ENCODE peak calls at places on chromosomes 1 and 21, in five cellular contexts. One of them, this sample, is unnamed. For H3K27me3, the result is how much of the 10 kb centered on the place peaks cover.

GRCh38 chr1:8197493-8198282 is 120.2 kb upstream of the SLC45A1 start:
- DNase-seq in IMR-90: peak
- DNase-seq in H9: no peak
- DNase-seq in fibroblast of lung: peak
- DNase-seq in SK-N-SH: no peak
- DNase-seq in this sample: peak

GRCh38 chr1:184685116-184685515 is 69.5 kb downstream of the EDEM3 start:
- DNase-seq in IMR-90: no peak
- DNase-seq in H9: no peak
- DNase-seq in fibroblast of lung: no peak
- DNase-seq in SK-N-SH: no peak
- DNase-seq in this sample: no peak

GRCh38 chr1:56068908-56069307 is 510.5 kb downstream of the PLPP3 start:
- DNase-seq in IMR-90: peak
- DNase-seq in H9: no peak
- DNase-seq in fibroblast of lung: no peak
- DNase-seq in SK-N-SH: no peak
- DNase-seq in this sample: peak

GRCh38 chr1:230682882-230683610 is 30.9 kb downstream of the AGT start:
- DNase-seq in IMR-90: peak
- DNase-seq in H9: no peak
- DNase-seq in fibroblast of lung: peak
- DNase-seq in SK-N-SH: no peak
- DNase-seq in this sample: peak

GRCh38 chr1:248862695-248863010 is 3.8 kb upstream of the ZNF692 start:
- DNase-seq in IMR-90: no peak
- DNase-seq in H9: no peak
- DNase-seq in fibroblast of lung: no peak
- DNase-seq in SK-N-SH: no peak
- DNase-seq in this sample: no peak

GRCh38 chr1:198794498-198794897 is 155.7 kb downstream of the PTPRC start:
- DNase-seq in IMR-90: peak
- DNase-seq in H9: no peak
- DNase-seq in fibroblast of lung: peak
- DNase-seq in SK-N-SH: no peak
- DNase-seq in this sample: peak

GRCh38 chr1:6134741-6135510 is 45.2 kb downstream of the CHD5 start:
- DNase-seq in IMR-90: no peak
- DNase-seq in H9: no peak
- DNase-seq in fibroblast of lung: no peak
- DNase-seq in SK-N-SH: no peak
- DNase-seq in this sample: no peak

GRCh38 chr1:15196069-15196468 is 42.5 kb downstream of the TMEM51 start:
- DNase-seq in IMR-90: no peak
- DNase-seq in H9: no peak
- DNase-seq in fibroblast of lung: no peak
- DNase-seq in SK-N-SH: no peak
- DNase-seq in this sample: no peak

GRCh38 chr1:199202331-199202730 is 563.5 kb downstream of the PTPRC start:
- DNase-seq in IMR-90: no peak
- DNase-seq in H9: no peak
- DNase-seq in fibroblast of lung: no peak
- DNase-seq in SK-N-SH: no peak
- DNase-seq in this sample: no peak

GRCh38 chr1:20530901-20531300 is 21.5 kb upstream of the FAM43B start:
- DNase-seq in IMR-90: no peak
- DNase-seq in H9: no peak
- DNase-seq in fibroblast of lung: no peak
- DNase-seq in SK-N-SH: no peak
- DNase-seq in this sample: peak

GRCh38 chr1:9260086-9260766 is 25.7 kb downstream of the H6PD start:
- DNase-seq in IMR-90: no peak
- DNase-seq in H9: no peak
- DNase-seq in fibroblast of lung: no peak
- DNase-seq in SK-N-SH: no peak
- DNase-seq in this sample: no peak

DNA sequence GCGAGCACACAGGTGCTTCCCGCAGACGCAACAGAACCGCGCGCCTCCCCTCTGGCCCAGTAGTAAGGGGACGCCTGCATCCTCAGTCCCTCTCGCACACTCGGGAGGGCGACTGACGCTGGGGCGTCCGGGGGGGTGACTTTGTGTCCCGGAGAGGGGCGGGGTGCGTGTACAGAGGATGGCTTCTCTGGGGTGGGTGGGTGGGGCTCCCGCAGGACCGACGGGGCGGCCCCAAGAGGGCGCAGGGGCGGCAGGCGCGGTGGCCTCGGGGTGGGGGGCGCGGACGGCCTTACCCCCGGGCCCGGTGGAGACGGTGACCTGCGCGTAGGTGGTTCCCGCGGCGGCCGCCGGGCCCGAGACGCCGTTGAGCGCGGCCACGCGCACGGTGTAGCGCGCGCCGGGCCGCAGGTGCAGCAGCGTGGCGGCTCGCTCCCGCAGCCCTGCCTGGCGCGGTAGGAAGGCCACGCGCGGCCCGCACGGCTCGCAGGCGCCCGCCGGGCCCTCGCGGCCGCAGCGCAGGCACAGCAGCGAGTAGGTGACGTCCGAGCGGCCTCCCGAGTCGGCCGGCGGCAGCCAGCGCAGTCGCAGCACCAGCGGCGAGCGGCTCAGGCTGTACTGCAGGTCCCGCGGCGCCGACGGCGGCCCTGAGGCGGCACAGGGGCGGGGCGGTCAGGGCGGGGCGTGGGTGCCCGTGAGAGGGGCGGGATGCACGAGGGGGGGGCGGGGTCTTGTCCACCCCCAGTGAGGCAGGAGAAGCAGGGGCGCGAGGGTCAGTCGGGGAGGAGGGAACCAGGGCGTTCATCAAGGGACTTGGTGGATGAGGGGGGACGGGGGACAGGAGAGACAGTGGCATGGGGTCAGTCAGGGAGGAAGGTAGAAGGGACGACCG is 12.1 kb downstream of the EPHA10 start:
- DNase-seq in IMR-90: no peak
- DNase-seq in H9: peak
- DNase-seq in fibroblast of lung: no peak
- DNase-seq in SK-N-SH: peak
- DNase-seq in this sample: no peak
- H3K27me3 ChIP-seq in IMR-90: under half
- H3K27me3 ChIP-seq in H9: under half
- H3K27me3 ChIP-seq in fibroblast of lung: under half
- H3K27me3 ChIP-seq in SK-N-SH: under half
- H3K27me3 ChIP-seq in this sample: under half

GRCh38 chr1:26831546-26832248 is 5.2 kb downstream of the ZDHHC18 start:
- DNase-seq in IMR-90: no peak
- DNase-seq in H9: no peak
- DNase-seq in fibroblast of lung: peak
- DNase-seq in SK-N-SH: no peak
- DNase-seq in this sample: no peak
- H3K27ac ChIP-seq in IMR-90: no peak
- H3K27ac ChIP-seq in H9: no peak
- H3K27ac ChIP-seq in fibroblast of lung: no peak
- H3K27ac ChIP-seq in SK-N-SH: no peak
- H3K27ac ChIP-seq in this sample: no peak

GRCh38 chr1:82565146-82565545 is 764.4 kb downstream of the ADGRL2 start:
- DNase-seq in IMR-90: peak
- DNase-seq in H9: peak
- DNase-seq in fibroblast of lung: peak
- DNase-seq in SK-N-SH: no peak
- DNase-seq in this sample: peak

GRCh38 chr1:82567308-82567707 is 766.6 kb downstream of the ADGRL2 start:
- DNase-seq in IMR-90: no peak
- DNase-seq in H9: no peak
- DNase-seq in fibroblast of lung: no peak
- DNase-seq in SK-N-SH: no peak
- DNase-seq in this sample: no peak

GRCh38 chr1:82562448-82562847 is 761.7 kb downstream of the ADGRL2 start:
- DNase-seq in IMR-90: no peak
- DNase-seq in H9: no peak
- DNase-seq in fibroblast of lung: no peak
- DNase-seq in SK-N-SH: no peak
- DNase-seq in this sample: no peak

GRCh38 chr1:82565546-82565945 is 764.8 kb downstream of the ADGRL2 start:
- DNase-seq in IMR-90: peak
- DNase-seq in H9: no peak
- DNase-seq in fibroblast of lung: peak
- DNase-seq in SK-N-SH: no peak
- DNase-seq in this sample: peak

DNA sequence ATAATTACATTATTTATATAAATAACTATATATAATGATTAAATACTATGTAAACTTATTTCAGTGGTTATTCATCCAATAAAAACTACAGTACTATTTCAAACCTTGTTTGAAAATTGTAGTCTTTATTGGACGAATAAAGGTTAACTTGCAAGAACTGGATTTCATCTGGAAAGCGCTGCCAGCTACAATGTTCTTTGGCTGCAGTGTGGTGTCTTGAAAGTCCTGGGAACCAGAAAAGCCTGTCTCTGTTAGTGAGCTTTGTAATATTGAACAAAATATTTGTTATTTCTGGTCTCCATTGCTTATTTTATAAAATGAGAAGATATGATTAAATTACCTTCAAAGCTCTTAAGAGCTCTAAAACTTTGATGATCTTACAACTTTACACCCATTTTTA is 763.6 kb downstream of the ADGRL2 start:
- DNase-seq in IMR-90: no peak
- DNase-seq in H9: no peak
- DNase-seq in fibroblast of lung: no peak
- DNase-seq in SK-N-SH: no peak
- DNase-seq in this sample: no peak
- H3K9ac ChIP-seq in IMR-90: no peak
- H3K9ac ChIP-seq in H9: no peak
- H3K9ac ChIP-seq in fibroblast of lung: no peak
- H3K9ac ChIP-seq in SK-N-SH: no peak
- H3K9ac ChIP-seq in this sample: no peak

GRCh38 chr1:213977486-213977842 is 10.3 kb upstream of the PROX1 start:
- DNase-seq in IMR-90: no peak
- DNase-seq in H9: no peak
- DNase-seq in fibroblast of lung: no peak
- DNase-seq in SK-N-SH: no peak
- DNase-seq in this sample: no peak

GRCh38 chr1:213977909-213978308 is 9.9 kb upstream of the PROX1 start:
- DNase-seq in IMR-90: no peak
- DNase-seq in H9: no peak
- DNase-seq in fibroblast of lung: no peak
- DNase-seq in SK-N-SH: no peak
- DNase-seq in this sample: no peak

GRCh38 chr1:213982515-213982813 is 5.3 kb upstream of the PROX1 start:
- DNase-seq in IMR-90: no peak
- DNase-seq in H9: no peak
- DNase-seq in fibroblast of lung: no peak
- DNase-seq in SK-N-SH: no peak
- DNase-seq in this sample: no peak

GRCh38 chr1:213980906-213981305 is 6.9 kb upstream of the PROX1 start:
- DNase-seq in IMR-90: no peak
- DNase-seq in H9: no peak
- DNase-seq in fibroblast of lung: no peak
- DNase-seq in SK-N-SH: no peak
- DNase-seq in this sample: no peak

DNA sequence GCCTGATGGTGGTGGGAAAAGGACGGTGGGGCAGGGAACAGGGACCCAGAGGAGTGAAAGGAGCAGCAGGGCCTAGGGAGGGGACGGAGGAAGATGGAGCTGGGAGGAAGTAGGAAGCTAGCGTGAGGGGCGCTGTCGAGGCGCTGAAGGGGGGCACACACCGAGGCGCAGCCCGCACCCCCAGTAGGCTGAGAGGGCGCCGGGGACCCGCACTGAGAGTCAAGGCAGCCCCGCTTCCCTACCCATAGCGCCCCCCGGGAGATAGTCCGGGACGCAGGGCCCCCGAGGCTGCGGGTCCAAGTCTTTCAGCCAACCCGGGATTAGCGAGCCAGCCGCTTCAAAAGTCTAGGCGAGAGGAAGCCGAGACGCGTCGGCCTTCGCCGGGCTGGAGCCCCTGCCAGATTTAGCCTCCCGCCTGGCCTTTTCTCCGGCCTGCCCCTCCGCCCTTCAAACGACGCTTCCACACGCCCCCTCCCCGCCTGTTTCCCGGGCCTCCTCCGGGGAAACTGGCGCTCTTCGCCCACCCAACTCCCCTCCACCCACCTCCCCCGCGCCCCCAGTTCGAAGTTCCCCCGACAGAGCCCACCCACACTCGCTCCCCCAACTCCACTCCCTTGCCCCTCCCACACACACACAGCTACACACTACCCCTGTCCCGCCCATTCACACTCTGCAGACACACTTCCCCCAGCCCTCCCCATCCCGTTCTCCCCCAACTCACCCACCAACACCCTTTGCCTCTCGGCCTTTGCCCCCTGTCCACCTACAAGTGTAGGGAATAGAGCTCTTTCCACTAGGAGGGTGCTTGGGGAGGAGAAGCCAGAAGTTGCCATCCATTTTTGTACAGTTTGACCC is 7.8 kb upstream of the PROX1 start:
- DNase-seq in IMR-90: no peak
- DNase-seq in H9: peak
- DNase-seq in fibroblast of lung: no peak
- DNase-seq in SK-N-SH: no peak
- DNase-seq in this sample: no peak
- H3K27me3 ChIP-seq in IMR-90: half or more
- H3K27me3 ChIP-seq in H9: half or more
- H3K27me3 ChIP-seq in fibroblast of lung: under half
- H3K27me3 ChIP-seq in SK-N-SH: under half
- H3K27me3 ChIP-seq in this sample: under half

GRCh38 chr1:10897321-10897980 is 101.0 kb upstream of the CASZ1 start:
- DNase-seq in IMR-90: no peak
- DNase-seq in H9: no peak
- DNase-seq in fibroblast of lung: no peak
- DNase-seq in SK-N-SH: no peak
- DNase-seq in this sample: peak
- H3K27ac ChIP-seq in IMR-90: no peak
- H3K27ac ChIP-seq in H9: no peak
- H3K27ac ChIP-seq in fibroblast of lung: no peak
- H3K27ac ChIP-seq in SK-N-SH: no peak
- H3K27ac ChIP-seq in this sample: no peak

GRCh38 chr21:26461500-26461899 is 111.6 kb downstream of the CYYR1 start:
- DNase-seq in IMR-90: no peak
- DNase-seq in H9: no peak
- DNase-seq in fibroblast of lung: no peak
- DNase-seq in SK-N-SH: no peak
- DNase-seq in this sample: peak
- H3K9ac ChIP-seq in IMR-90: no peak
- H3K9ac ChIP-seq in H9: no peak
- H3K9ac ChIP-seq in fibroblast of lung: no peak
- H3K9ac ChIP-seq in SK-N-SH: no peak
- H3K9ac ChIP-seq in this sample: no peak

GRCh38 chr1:205330161-205330560 is 8.6 kb upstream of the NUAK2 start:
- DNase-seq in IMR-90: no peak
- DNase-seq in H9: no peak
- DNase-seq in fibroblast of lung: no peak
- DNase-seq in SK-N-SH: no peak
- DNase-seq in this sample: no peak
- H3K27me3 ChIP-seq in IMR-90: under half
- H3K27me3 ChIP-seq in H9: under half
- H3K27me3 ChIP-seq in fibroblast of lung: under half
- H3K27me3 ChIP-seq in SK-N-SH: under half
- H3K27me3 ChIP-seq in this sample: under half

This sample was measured in mammary epithelial cell.